ENCODE peak calls at places on chromosomes 4 and X, in ten cellular contexts. A, V, S, C, D, Q, P, Z, Y and E are unnamed samples.
A peak's percentile ranks its signal among the peaks of the same experiment; 100 is the strongest.

GRCh38 chr4:95548738-95549245 is at the start of gene UNC5C:
- DNase-seq in A (no peak), V (no peak), S (no peak), C (no peak), D (no peak), Q (peak; percentile 85), P (peak; percentile 88), Z (no peak), Y (peak; percentile 60), E (peak; percentile 85)

GRCh38 chrX:114626323-114626722 is 42.4 kb downstream of the HTR2C start:
- DNase-seq in A (no peak), V (peak; percentile 41), S (peak; percentile 2), C (no peak), D (no peak), Q (no peak), P (peak; percentile 5), Z (no peak), Y (no peak), E (peak; percentile 42)

GRCh38 chr4:8188085-8188484 is 11.0 kb upstream of the SH3TC1 start:
- DNase-seq in A (no peak), V (no peak), S (peak; percentile 52), C (no peak), D (no peak), Q (no peak), P (peak; percentile 41), Z (no peak), Y (no peak), E (no peak)

GRCh38 chr4:102610476-102610875 is 109.3 kb downstream of the NFKB1 start:
- DNase-seq in A (no peak), V (no peak), S (no peak), C (no peak), D (no peak), Q (no peak), P (no peak), Z (no peak), Y (no peak), E (no peak)

GRCh38 chr4:2249526-2249991 is 7.6 kb upstream of the HAUS3 start:
- DNase-seq in A (no peak), V (no peak), S (no peak), C (no peak), D (no peak), Q (no peak), P (no peak), Z (no peak), Y (peak; percentile 7), E (no peak)

GRCh38 chr4:7209699-7210098 is 17.4 kb downstream of the SORCS2 start:
- DNase-seq in A (no peak), V (no peak), S (no peak), C (no peak), D (no peak), Q (no peak), P (no peak), Z (no peak), Y (no peak), E (no peak)

GRCh38 chr4:85774000-85774399 is 299.1 kb downstream of the ARHGAP24 start:
- DNase-seq in A (no peak), V (no peak), S (no peak), C (no peak), D (no peak), Q (no peak), P (no peak), Z (no peak), Y (no peak), E (no peak)

GRCh38 chr4:42642136-42642797 is 14.6 kb downstream of the ATP8A1 start:
- DNase-seq in A (no peak), V (no peak), S (no peak), C (no peak), D (no peak), Q (no peak), P (no peak), Z (no peak), Y (no peak), E (no peak)

GRCh38 chrX:121949041-121949760 is 901.8 kb downstream of the GLUD2 start:
- DNase-seq in A (no peak), V (no peak), S (no peak), C (no peak), D (no peak), Q (no peak), P (no peak), Z (no peak), Y (no peak), E (no peak)

GRCh38 chr4:17577660-17578481 is 873 bp downstream of the LAP3 start:
- DNase-seq in A (peak; percentile 52), V (peak; percentile 5), S (peak; percentile 13), C (no peak), D (peak; percentile 16), Q (peak; percentile 78), P (no peak), Z (no peak), Y (peak; percentile 42), E (peak; percentile 7)

GRCh38 chrX:37454537-37455285 is 105.5 kb downstream of the PRRG1 start:
- DNase-seq in A (no peak), V (peak; percentile 64), S (peak; percentile 6), C (no peak), D (no peak), Q (no peak), P (peak; percentile 19), Z (no peak), Y (peak; percentile 29), E (peak; percentile 62)

GRCh38 chr4:1760521-1761001 is 32.5 kb upstream of the FGFR3 start:
- DNase-seq in A (no peak), V (no peak), S (no peak), C (no peak), D (no peak), Q (no peak), P (no peak), Z (no peak), Y (no peak), E (no peak)

GRCh38 chrX:68801737-68802290 is 27.0 kb upstream of the EFNB1 start:
- DNase-seq in A (no peak), V (no peak), S (no peak), C (no peak), D (no peak), Q (no peak), P (no peak), Z (no peak), Y (no peak), E (no peak)

GRCh38 chr4:35105486-35105885 is 1138.8 kb downstream of the ARAP2 start:
- DNase-seq in A (no peak), V (no peak), S (no peak), C (no peak), D (no peak), Q (no peak), P (no peak), Z (no peak), Y (peak; percentile 4), E (no peak)

GRCh38 chr4:89119166-89119565 is 7.8 kb downstream of the TIGD2 start:
- DNase-seq in A (no peak), V (no peak), S (no peak), C (no peak), D (no peak), Q (no peak), P (peak; percentile 65), Z (no peak), Y (no peak), E (peak; percentile 39)

GRCh38 chr4:7052923-7053715 is 9.9 kb downstream of the TADA2B start:
- DNase-seq in A (no peak), V (no peak), S (no peak), C (no peak), D (no peak), Q (peak; percentile 82), P (no peak), Z (no peak), Y (no peak), E (no peak)

GRCh38 chrX:133933316-133933715 is 52.1 kb downstream of the GPC3 start:
- DNase-seq in A (no peak), V (no peak), S (no peak), C (no peak), D (no peak), Q (no peak), P (no peak), Z (no peak), Y (no peak), E (no peak)

GRCh38 chr4:105194328-105195231 is 47.9 kb downstream of the TET2 start:
- DNase-seq in A (no peak), V (no peak), S (no peak), C (no peak), D (no peak), Q (no peak), P (no peak), Z (no peak), Y (no peak), E (peak; percentile 29)

GRCh38 chrX:13489451-13489850 is 80.0 kb upstream of the EGFL6 start:
- DNase-seq in A (no peak), V (peak; percentile 29), S (no peak), C (no peak), D (no peak), Q (peak; percentile 65), P (no peak), Z (no peak), Y (no peak), E (peak; percentile 69)

GRCh38 chr4:10276152-10276551 is 159.6 kb upstream of the WDR1 start:
- DNase-seq in A (no peak), V (no peak), S (no peak), C (no peak), D (no peak), Q (no peak), P (no peak), Z (no peak), Y (no peak), E (no peak)

GRCh38 chr4:126223784-126224407 is 909.1 kb downstream of the FAT4 start:
- DNase-seq in A (no peak), V (peak; percentile 28), S (no peak), C (no peak), D (no peak), Q (no peak), P (peak; percentile 9), Z (no peak), Y (peak; percentile 6), E (peak; percentile 45)

GRCh38 chr4:176817222-176817621 is 24.5 kb upstream of the VEGFC start:
- DNase-seq in A (no peak), V (no peak), S (no peak), C (no peak), D (no peak), Q (no peak), P (no peak), Z (no peak), Y (no peak), E (no peak)

GRCh38 chr4:115334736-115335411 is 221.5 kb upstream of the NDST4 start:
- DNase-seq in A (no peak), V (no peak), S (no peak), C (no peak), D (no peak), Q (no peak), P (no peak), Z (no peak), Y (no peak), E (no peak)

GRCh38 chr4:85050736-85051135 is 84.2 kb upstream of the WDFY3 start:
- DNase-seq in A (no peak), V (no peak), S (no peak), C (no peak), D (no peak), Q (no peak), P (no peak), Z (no peak), Y (no peak), E (no peak)

GRCh38 chr4:118981171-118981838 is 92.7 kb downstream of the SYNPO2 start:
- DNase-seq in A (no peak), V (no peak), S (no peak), C (no peak), D (no peak), Q (no peak), P (no peak), Z (no peak), Y (peak; percentile 14), E (no peak)

GRCh38 chr4:67437974-67438713 is 107.2 kb downstream of the CENPC start:
- DNase-seq in A (no peak), V (no peak), S (no peak), C (no peak), D (no peak), Q (no peak), P (peak; percentile 47), Z (no peak), Y (no peak), E (peak; percentile 92)

GRCh38 chr4:113080050-113080449 is 30.6 kb downstream of the ANK2 start:
- DNase-seq in A (no peak), V (no peak), S (peak; percentile 32), C (no peak), D (no peak), Q (no peak), P (no peak), Z (no peak), Y (no peak), E (peak; percentile 27)

GRCh38 chrX:55169782-55170181 is 50.4 kb upstream of the PAGE5 start:
- DNase-seq in A (no peak), V (no peak), S (no peak), C (no peak), D (no peak), Q (no peak), P (no peak), Z (no peak), Y (no peak), E (no peak)